ENCODE peak calls at places on chromosomes 4 and X, in ten cellular contexts. One of them, this sample, is unnamed.

GRCh38 chrX:115373308-115373707 is 83.8 kb downstream of the LUZP4 start:
- DNase-seq in Caco-2: no peak
- DNase-seq in Panc1: no peak
- DNase-seq in M059J: no peak
- DNase-seq in stimulated activated CD8-positive, alpha-beta memory T cell treated with anti-CD3 and anti-CD28 coated beads, Interleukin-2, amount 100 ng/mL, for 1 hour: no peak
- DNase-seq in stromal cell of bone marrow: no peak
- DNase-seq in RPMI8226: no peak
- DNase-seq in stimulated activated naive B cell treated with anti-CD40 and anti-IgM and Interleukin-4, amounts not matched to agents 10 μg/mL and 1 μg/mL and 100 μg/mL, for 72 hours: no peak
- DNase-seq in OCI-LY7: no peak
- DNase-seq in NCI-H1105 treated with DMSO at 0.1 percent for 48 hours: no peak
- DNase-seq in this sample: no peak

GRCh38 chr4:173214661-173215060 is 46.0 kb downstream of the GALNT7 start:
- DNase-seq in stimulated activated naive B cell treated with anti-CD40 and anti-IgM and Interleukin-4, amounts not matched to agents 10 μg/mL and 1 μg/mL and 100 μg/mL, for 72 hours: no peak
- DNase-seq in Panc1: no peak
- DNase-seq in Caco-2: no peak
- DNase-seq in M059J: peak; percentile 93
- DNase-seq in stromal cell of bone marrow: peak; percentile 75
- DNase-seq in OCI-LY7: no peak
- DNase-seq in NCI-H1105 treated with DMSO at 0.1 percent for 48 hours: peak; percentile 20
- DNase-seq in RPMI8226: no peak
- DNase-seq in stimulated activated CD8-positive, alpha-beta memory T cell treated with anti-CD3 and anti-CD28 coated beads, Interleukin-2, amount 100 ng/mL, for 1 hour: no peak
- DNase-seq in this sample: no peak

GRCh38 chr4:39975488-39976089 is 2.1 kb downstream of the PDS5A start:
- DNase-seq in M059J: peak; percentile 42
- DNase-seq in stimulated activated naive B cell treated with anti-CD40 and anti-IgM and Interleukin-4, amounts not matched to agents 10 μg/mL and 1 μg/mL and 100 μg/mL, for 72 hours: no peak
- DNase-seq in Panc1: no peak
- DNase-seq in Caco-2: no peak
- DNase-seq in RPMI8226: no peak
- DNase-seq in NCI-H1105 treated with DMSO at 0.1 percent for 48 hours: no peak
- DNase-seq in stromal cell of bone marrow: peak; percentile 39
- DNase-seq in OCI-LY7: no peak
- DNase-seq in stimulated activated CD8-positive, alpha-beta memory T cell treated with anti-CD3 and anti-CD28 coated beads, Interleukin-2, amount 100 ng/mL, for 1 hour: no peak
- DNase-seq in this sample: no peak

GRCh38 chr4:24932831-24933230 is 20.0 kb upstream of the CCDC149 start:
- DNase-seq in OCI-LY7: no peak
- DNase-seq in Caco-2: no peak
- DNase-seq in NCI-H1105 treated with DMSO at 0.1 percent for 48 hours: no peak
- DNase-seq in stromal cell of bone marrow: peak; percentile 33
- DNase-seq in M059J: no peak
- DNase-seq in Panc1: no peak
- DNase-seq in stimulated activated CD8-positive, alpha-beta memory T cell treated with anti-CD3 and anti-CD28 coated beads, Interleukin-2, amount 100 ng/mL, for 1 hour: no peak
- DNase-seq in stimulated activated naive B cell treated with anti-CD40 and anti-IgM and Interleukin-4, amounts not matched to agents 10 μg/mL and 1 μg/mL and 100 μg/mL, for 72 hours: no peak
- DNase-seq in RPMI8226: no peak
- DNase-seq in this sample: no peak

GRCh38 chrX:71365356-71365875 is 741 bp upstream of the TAF1 start:
- DNase-seq in stimulated activated CD8-positive, alpha-beta memory T cell treated with anti-CD3 and anti-CD28 coated beads, Interleukin-2, amount 100 ng/mL, for 1 hour: no peak
- DNase-seq in NCI-H1105 treated with DMSO at 0.1 percent for 48 hours: no peak
- DNase-seq in RPMI8226: no peak
- DNase-seq in M059J: no peak
- DNase-seq in stimulated activated naive B cell treated with anti-CD40 and anti-IgM and Interleukin-4, amounts not matched to agents 10 μg/mL and 1 μg/mL and 100 μg/mL, for 72 hours: no peak
- DNase-seq in stromal cell of bone marrow: no peak
- DNase-seq in Caco-2: no peak
- DNase-seq in OCI-LY7: no peak
- DNase-seq in Panc1: no peak
- DNase-seq in this sample: no peak

GRCh38 chr4:161238033-161238432 is 925.8 kb downstream of the FSTL5 start:
- DNase-seq in NCI-H1105 treated with DMSO at 0.1 percent for 48 hours: no peak
- DNase-seq in Panc1: no peak
- DNase-seq in stimulated activated naive B cell treated with anti-CD40 and anti-IgM and Interleukin-4, amounts not matched to agents 10 μg/mL and 1 μg/mL and 100 μg/mL, for 72 hours: no peak
- DNase-seq in stromal cell of bone marrow: no peak
- DNase-seq in stimulated activated CD8-positive, alpha-beta memory T cell treated with anti-CD3 and anti-CD28 coated beads, Interleukin-2, amount 100 ng/mL, for 1 hour: no peak
- DNase-seq in Caco-2: no peak
- DNase-seq in M059J: no peak
- DNase-seq in OCI-LY7: no peak
- DNase-seq in RPMI8226: no peak
- DNase-seq in this sample: no peak

GRCh38 chr4:123444298-123444731 is 47.7 kb downstream of the SPRY1 start:
- DNase-seq in Panc1: no peak
- DNase-seq in NCI-H1105 treated with DMSO at 0.1 percent for 48 hours: no peak
- DNase-seq in stimulated activated naive B cell treated with anti-CD40 and anti-IgM and Interleukin-4, amounts not matched to agents 10 μg/mL and 1 μg/mL and 100 μg/mL, for 72 hours: peak; percentile 55
- DNase-seq in stromal cell of bone marrow: no peak
- DNase-seq in stimulated activated CD8-positive, alpha-beta memory T cell treated with anti-CD3 and anti-CD28 coated beads, Interleukin-2, amount 100 ng/mL, for 1 hour: no peak
- DNase-seq in M059J: no peak
- DNase-seq in OCI-LY7: peak; percentile 91
- DNase-seq in Caco-2: peak; percentile 82
- DNase-seq in RPMI8226: peak; percentile 14
- DNase-seq in this sample: no peak

GRCh38 chr4:71231073-71231752 is 107.6 kb upstream of the SLC4A4 start:
- DNase-seq in Panc1: no peak
- DNase-seq in NCI-H1105 treated with DMSO at 0.1 percent for 48 hours: peak; percentile 45
- DNase-seq in M059J: peak; percentile 56
- DNase-seq in Caco-2: no peak
- DNase-seq in stromal cell of bone marrow: peak; percentile 65
- DNase-seq in stimulated activated naive B cell treated with anti-CD40 and anti-IgM and Interleukin-4, amounts not matched to agents 10 μg/mL and 1 μg/mL and 100 μg/mL, for 72 hours: no peak
- DNase-seq in stimulated activated CD8-positive, alpha-beta memory T cell treated with anti-CD3 and anti-CD28 coated beads, Interleukin-2, amount 100 ng/mL, for 1 hour: no peak
- DNase-seq in RPMI8226: peak; percentile 94
- DNase-seq in OCI-LY7: no peak
- DNase-seq in this sample: no peak

GRCh38 chr4:121594796-121595526 is 101.8 kb downstream of the ANXA5 start:
- DNase-seq in OCI-LY7: no peak
- DNase-seq in NCI-H1105 treated with DMSO at 0.1 percent for 48 hours: no peak
- DNase-seq in RPMI8226: no peak
- DNase-seq in stimulated activated naive B cell treated with anti-CD40 and anti-IgM and Interleukin-4, amounts not matched to agents 10 μg/mL and 1 μg/mL and 100 μg/mL, for 72 hours: no peak
- DNase-seq in M059J: peak; percentile 67
- DNase-seq in stromal cell of bone marrow: peak; percentile 64
- DNase-seq in stimulated activated CD8-positive, alpha-beta memory T cell treated with anti-CD3 and anti-CD28 coated beads, Interleukin-2, amount 100 ng/mL, for 1 hour: no peak
- DNase-seq in Caco-2: no peak
- DNase-seq in Panc1: no peak
- DNase-seq in this sample: no peak

GRCh38 chr4:173934933-173935620 is 348.4 kb downstream of the FBXO8 start:
- DNase-seq in Caco-2: no peak
- DNase-seq in Panc1: no peak
- DNase-seq in M059J: no peak
- DNase-seq in stromal cell of bone marrow: no peak
- DNase-seq in stimulated activated CD8-positive, alpha-beta memory T cell treated with anti-CD3 and anti-CD28 coated beads, Interleukin-2, amount 100 ng/mL, for 1 hour: no peak
- DNase-seq in NCI-H1105 treated with DMSO at 0.1 percent for 48 hours: no peak
- DNase-seq in stimulated activated naive B cell treated with anti-CD40 and anti-IgM and Interleukin-4, amounts not matched to agents 10 μg/mL and 1 μg/mL and 100 μg/mL, for 72 hours: no peak
- DNase-seq in RPMI8226: no peak
- DNase-seq in OCI-LY7: no peak
- DNase-seq in this sample: no peak

GRCh38 chr4:183763990-183764754 is 105.1 kb downstream of the TRAPPC11 start:
- DNase-seq in OCI-LY7: no peak
- DNase-seq in M059J: no peak
- DNase-seq in stromal cell of bone marrow: no peak
- DNase-seq in stimulated activated naive B cell treated with anti-CD40 and anti-IgM and Interleukin-4, amounts not matched to agents 10 μg/mL and 1 μg/mL and 100 μg/mL, for 72 hours: no peak
- DNase-seq in Caco-2: no peak
- DNase-seq in stimulated activated CD8-positive, alpha-beta memory T cell treated with anti-CD3 and anti-CD28 coated beads, Interleukin-2, amount 100 ng/mL, for 1 hour: no peak
- DNase-seq in RPMI8226: no peak
- DNase-seq in Panc1: no peak
- DNase-seq in NCI-H1105 treated with DMSO at 0.1 percent for 48 hours: no peak
- DNase-seq in this sample: no peak

GRCh38 chr4:189858445-189858844 is 82.2 kb upstream of the FRG1 start:
- DNase-seq in NCI-H1105 treated with DMSO at 0.1 percent for 48 hours: no peak
- DNase-seq in stimulated activated CD8-positive, alpha-beta memory T cell treated with anti-CD3 and anti-CD28 coated beads, Interleukin-2, amount 100 ng/mL, for 1 hour: no peak
- DNase-seq in RPMI8226: no peak
- DNase-seq in stimulated activated naive B cell treated with anti-CD40 and anti-IgM and Interleukin-4, amounts not matched to agents 10 μg/mL and 1 μg/mL and 100 μg/mL, for 72 hours: no peak
- DNase-seq in stromal cell of bone marrow: no peak
- DNase-seq in OCI-LY7: peak; percentile 40
- DNase-seq in Panc1: no peak
- DNase-seq in M059J: no peak
- DNase-seq in Caco-2: no peak
- DNase-seq in this sample: no peak

GRCh38 chr4:70722199-70722791 is 531 bp downstream of the RUFY3 start:
- DNase-seq in stimulated activated naive B cell treated with anti-CD40 and anti-IgM and Interleukin-4, amounts not matched to agents 10 μg/mL and 1 μg/mL and 100 μg/mL, for 72 hours: no peak
- DNase-seq in M059J: peak; percentile 44
- DNase-seq in RPMI8226: no peak
- DNase-seq in stromal cell of bone marrow: no peak
- DNase-seq in Panc1: no peak
- DNase-seq in NCI-H1105 treated with DMSO at 0.1 percent for 48 hours: peak; percentile 14
- DNase-seq in stimulated activated CD8-positive, alpha-beta memory T cell treated with anti-CD3 and anti-CD28 coated beads, Interleukin-2, amount 100 ng/mL, for 1 hour: no peak
- DNase-seq in OCI-LY7: no peak
- DNase-seq in Caco-2: no peak
- DNase-seq in this sample: peak; percentile 45

GRCh38 chrX:71910526-71911022 is at the start of gene NHSL2:
- DNase-seq in M059J: no peak
- DNase-seq in stromal cell of bone marrow: no peak
- DNase-seq in NCI-H1105 treated with DMSO at 0.1 percent for 48 hours: peak; percentile 36
- DNase-seq in Panc1: no peak
- DNase-seq in stimulated activated CD8-positive, alpha-beta memory T cell treated with anti-CD3 and anti-CD28 coated beads, Interleukin-2, amount 100 ng/mL, for 1 hour: no peak
- DNase-seq in Caco-2: no peak
- DNase-seq in stimulated activated naive B cell treated with anti-CD40 and anti-IgM and Interleukin-4, amounts not matched to agents 10 μg/mL and 1 μg/mL and 100 μg/mL, for 72 hours: peak; percentile 3
- DNase-seq in RPMI8226: peak; percentile 5
- DNase-seq in OCI-LY7: no peak
- DNase-seq in this sample: no peak

GRCh38 chr4:119209077-119209476 is 3.4 kb upstream of the USP53 start:
- DNase-seq in stimulated activated naive B cell treated with anti-CD40 and anti-IgM and Interleukin-4, amounts not matched to agents 10 μg/mL and 1 μg/mL and 100 μg/mL, for 72 hours: peak; percentile 25
- DNase-seq in M059J: peak; percentile 93
- DNase-seq in Panc1: peak; percentile 88
- DNase-seq in OCI-LY7: no peak
- DNase-seq in NCI-H1105 treated with DMSO at 0.1 percent for 48 hours: no peak
- DNase-seq in Caco-2: no peak
- DNase-seq in stromal cell of bone marrow: peak; percentile 96
- DNase-seq in stimulated activated CD8-positive, alpha-beta memory T cell treated with anti-CD3 and anti-CD28 coated beads, Interleukin-2, amount 100 ng/mL, for 1 hour: no peak
- DNase-seq in RPMI8226: no peak
- DNase-seq in this sample: no peak

GRCh38 chr4:107058828-107059227 is 22.7 kb upstream of the DKK2 start:
- DNase-seq in Panc1: no peak
- DNase-seq in Caco-2: no peak
- DNase-seq in OCI-LY7: no peak
- DNase-seq in RPMI8226: no peak
- DNase-seq in NCI-H1105 treated with DMSO at 0.1 percent for 48 hours: no peak
- DNase-seq in stimulated activated naive B cell treated with anti-CD40 and anti-IgM and Interleukin-4, amounts not matched to agents 10 μg/mL and 1 μg/mL and 100 μg/mL, for 72 hours: no peak
- DNase-seq in M059J: peak; percentile 37
- DNase-seq in stimulated activated CD8-positive, alpha-beta memory T cell treated with anti-CD3 and anti-CD28 coated beads, Interleukin-2, amount 100 ng/mL, for 1 hour: no peak
- DNase-seq in stromal cell of bone marrow: no peak
- DNase-seq in this sample: no peak

GRCh38 chrX:11558972-11559371 is 106.7 kb downstream of the ARHGAP6 start:
- DNase-seq in NCI-H1105 treated with DMSO at 0.1 percent for 48 hours: no peak
- DNase-seq in stimulated activated CD8-positive, alpha-beta memory T cell treated with anti-CD3 and anti-CD28 coated beads, Interleukin-2, amount 100 ng/mL, for 1 hour: no peak
- DNase-seq in Caco-2: peak; percentile 57
- DNase-seq in M059J: peak; percentile 16
- DNase-seq in RPMI8226: peak; percentile 33
- DNase-seq in stromal cell of bone marrow: no peak
- DNase-seq in Panc1: no peak
- DNase-seq in OCI-LY7: peak; percentile 33
- DNase-seq in stimulated activated naive B cell treated with anti-CD40 and anti-IgM and Interleukin-4, amounts not matched to agents 10 μg/mL and 1 μg/mL and 100 μg/mL, for 72 hours: peak; percentile 5
- DNase-seq in this sample: peak; percentile 31

GRCh38 chr4:8607603-8608481 is 15.3 kb downstream of the CPZ start:
- DNase-seq in stimulated activated naive B cell treated with anti-CD40 and anti-IgM and Interleukin-4, amounts not matched to agents 10 μg/mL and 1 μg/mL and 100 μg/mL, for 72 hours: no peak
- DNase-seq in Caco-2: peak; percentile 76
- DNase-seq in RPMI8226: no peak
- DNase-seq in NCI-H1105 treated with DMSO at 0.1 percent for 48 hours: peak; percentile 1
- DNase-seq in stromal cell of bone marrow: no peak
- DNase-seq in OCI-LY7: peak; percentile 34
- DNase-seq in Panc1: peak; percentile 4
- DNase-seq in stimulated activated CD8-positive, alpha-beta memory T cell treated with anti-CD3 and anti-CD28 coated beads, Interleukin-2, amount 100 ng/mL, for 1 hour: no peak
- DNase-seq in M059J: no peak
- DNase-seq in this sample: no peak

GRCh38 chrX:21798677-21799219 is 40.7 kb upstream of the MBTPS2 start:
- DNase-seq in Caco-2: no peak
- DNase-seq in RPMI8226: no peak
- DNase-seq in M059J: peak; percentile 95
- DNase-seq in stimulated activated CD8-positive, alpha-beta memory T cell treated with anti-CD3 and anti-CD28 coated beads, Interleukin-2, amount 100 ng/mL, for 1 hour: no peak
- DNase-seq in stromal cell of bone marrow: peak; percentile 43
- DNase-seq in NCI-H1105 treated with DMSO at 0.1 percent for 48 hours: peak; percentile 70
- DNase-seq in OCI-LY7: no peak
- DNase-seq in stimulated activated naive B cell treated with anti-CD40 and anti-IgM and Interleukin-4, amounts not matched to agents 10 μg/mL and 1 μg/mL and 100 μg/mL, for 72 hours: no peak
- DNase-seq in Panc1: peak; percentile 30
- DNase-seq in this sample: no peak

GRCh38 chr4:26062221-26062620 is 148.2 kb downstream of the SMIM20 start:
- DNase-seq in OCI-LY7: no peak
- DNase-seq in stimulated activated CD8-positive, alpha-beta memory T cell treated with anti-CD3 and anti-CD28 coated beads, Interleukin-2, amount 100 ng/mL, for 1 hour: no peak
- DNase-seq in stromal cell of bone marrow: no peak
- DNase-seq in stimulated activated naive B cell treated with anti-CD40 and anti-IgM and Interleukin-4, amounts not matched to agents 10 μg/mL and 1 μg/mL and 100 μg/mL, for 72 hours: no peak
- DNase-seq in RPMI8226: no peak
- DNase-seq in Caco-2: no peak
- DNase-seq in NCI-H1105 treated with DMSO at 0.1 percent for 48 hours: no peak
- DNase-seq in Panc1: no peak
- DNase-seq in M059J: peak; percentile 62
- DNase-seq in this sample: no peak

GRCh38 chr4:54225671-54226398 is 3.3 kb upstream of the PDGFRA start:
- DNase-seq in stimulated activated naive B cell treated with anti-CD40 and anti-IgM and Interleukin-4, amounts not matched to agents 10 μg/mL and 1 μg/mL and 100 μg/mL, for 72 hours: no peak
- DNase-seq in NCI-H1105 treated with DMSO at 0.1 percent for 48 hours: no peak
- DNase-seq in OCI-LY7: no peak
- DNase-seq in RPMI8226: no peak
- DNase-seq in Panc1: no peak
- DNase-seq in stromal cell of bone marrow: no peak
- DNase-seq in Caco-2: no peak
- DNase-seq in M059J: no peak
- DNase-seq in stimulated activated CD8-positive, alpha-beta memory T cell treated with anti-CD3 and anti-CD28 coated beads, Interleukin-2, amount 100 ng/mL, for 1 hour: no peak
- DNase-seq in this sample: no peak

GRCh38 chr4:5638316-5638715 is 70.0 kb downstream of the EVC2 start:
- DNase-seq in Panc1: no peak
- DNase-seq in RPMI8226: no peak
- DNase-seq in stimulated activated CD8-positive, alpha-beta memory T cell treated with anti-CD3 and anti-CD28 coated beads, Interleukin-2, amount 100 ng/mL, for 1 hour: no peak
- DNase-seq in stimulated activated naive B cell treated with anti-CD40 and anti-IgM and Interleukin-4, amounts not matched to agents 10 μg/mL and 1 μg/mL and 100 μg/mL, for 72 hours: no peak
- DNase-seq in stromal cell of bone marrow: peak; percentile 25
- DNase-seq in OCI-LY7: no peak
- DNase-seq in Caco-2: no peak
- DNase-seq in NCI-H1105 treated with DMSO at 0.1 percent for 48 hours: no peak
- DNase-seq in M059J: peak; percentile 62
- DNase-seq in this sample: no peak

GRCh38 chrX:19272452-19272851 is 71.3 kb upstream of the PDHA1 start:
- DNase-seq in stimulated activated naive B cell treated with anti-CD40 and anti-IgM and Interleukin-4, amounts not matched to agents 10 μg/mL and 1 μg/mL and 100 μg/mL, for 72 hours: no peak
- DNase-seq in OCI-LY7: no peak
- DNase-seq in stimulated activated CD8-positive, alpha-beta memory T cell treated with anti-CD3 and anti-CD28 coated beads, Interleukin-2, amount 100 ng/mL, for 1 hour: no peak
- DNase-seq in Caco-2: no peak
- DNase-seq in RPMI8226: no peak
- DNase-seq in Panc1: no peak
- DNase-seq in M059J: peak; percentile 18
- DNase-seq in NCI-H1105 treated with DMSO at 0.1 percent for 48 hours: no peak
- DNase-seq in stromal cell of bone marrow: peak; percentile 30
- DNase-seq in this sample: no peak

GRCh38 chr4:13700196-13701140 is 72.9 kb upstream of the BOD1L1 start:
- DNase-seq in M059J: peak; percentile 94
- DNase-seq in stimulated activated naive B cell treated with anti-CD40 and anti-IgM and Interleukin-4, amounts not matched to agents 10 μg/mL and 1 μg/mL and 100 μg/mL, for 72 hours: no peak
- DNase-seq in stromal cell of bone marrow: peak; percentile 74
- DNase-seq in OCI-LY7: no peak
- DNase-seq in Caco-2: no peak
- DNase-seq in stimulated activated CD8-positive, alpha-beta memory T cell treated with anti-CD3 and anti-CD28 coated beads, Interleukin-2, amount 100 ng/mL, for 1 hour: no peak
- DNase-seq in RPMI8226: no peak
- DNase-seq in Panc1: peak; percentile 18
- DNase-seq in NCI-H1105 treated with DMSO at 0.1 percent for 48 hours: no peak
- DNase-seq in this sample: no peak

GRCh38 chr4:62408467-62408866 is 1208.3 kb downstream of the ADGRL3 start:
- DNase-seq in Caco-2: no peak
- DNase-seq in stimulated activated CD8-positive, alpha-beta memory T cell treated with anti-CD3 and anti-CD28 coated beads, Interleukin-2, amount 100 ng/mL, for 1 hour: no peak
- DNase-seq in stromal cell of bone marrow: no peak
- DNase-seq in Panc1: no peak
- DNase-seq in RPMI8226: no peak
- DNase-seq in OCI-LY7: no peak
- DNase-seq in M059J: no peak
- DNase-seq in stimulated activated naive B cell treated with anti-CD40 and anti-IgM and Interleukin-4, amounts not matched to agents 10 μg/mL and 1 μg/mL and 100 μg/mL, for 72 hours: no peak
- DNase-seq in NCI-H1105 treated with DMSO at 0.1 percent for 48 hours: no peak
- DNase-seq in this sample: no peak

GRCh38 chr4:15868065-15868464 is 70.5 kb downstream of the FGFBP1 start:
- DNase-seq in Panc1: no peak
- DNase-seq in Caco-2: no peak
- DNase-seq in OCI-LY7: no peak
- DNase-seq in RPMI8226: no peak
- DNase-seq in NCI-H1105 treated with DMSO at 0.1 percent for 48 hours: no peak
- DNase-seq in stromal cell of bone marrow: no peak
- DNase-seq in M059J: peak; percentile 47
- DNase-seq in stimulated activated CD8-positive, alpha-beta memory T cell treated with anti-CD3 and anti-CD28 coated beads, Interleukin-2, amount 100 ng/mL, for 1 hour: no peak
- DNase-seq in stimulated activated naive B cell treated with anti-CD40 and anti-IgM and Interleukin-4, amounts not matched to agents 10 μg/mL and 1 μg/mL and 100 μg/mL, for 72 hours: no peak
- DNase-seq in this sample: no peak

GRCh38 chrX:95058815-95059214 is 1384.8 kb downstream of the FAM133A start:
- DNase-seq in Panc1: no peak
- DNase-seq in NCI-H1105 treated with DMSO at 0.1 percent for 48 hours: no peak
- DNase-seq in OCI-LY7: no peak
- DNase-seq in stimulated activated CD8-positive, alpha-beta memory T cell treated with anti-CD3 and anti-CD28 coated beads, Interleukin-2, amount 100 ng/mL, for 1 hour: no peak
- DNase-seq in stromal cell of bone marrow: peak; percentile 65
- DNase-seq in RPMI8226: no peak
- DNase-seq in M059J: peak; percentile 81
- DNase-seq in stimulated activated naive B cell treated with anti-CD40 and anti-IgM and Interleukin-4, amounts not matched to agents 10 μg/mL and 1 μg/mL and 100 μg/mL, for 72 hours: no peak
- DNase-seq in Caco-2: no peak
- DNase-seq in this sample: no peak

GRCh38 chr4:24001945-24002640 is 112.2 kb upstream of the PPARGC1A start:
- DNase-seq in NCI-H1105 treated with DMSO at 0.1 percent for 48 hours: no peak
- DNase-seq in Caco-2: no peak
- DNase-seq in stromal cell of bone marrow: no peak
- DNase-seq in OCI-LY7: no peak
- DNase-seq in RPMI8226: no peak
- DNase-seq in Panc1: no peak
- DNase-seq in stimulated activated CD8-positive, alpha-beta memory T cell treated with anti-CD3 and anti-CD28 coated beads, Interleukin-2, amount 100 ng/mL, for 1 hour: no peak
- DNase-seq in M059J: peak; percentile 93
- DNase-seq in stimulated activated naive B cell treated with anti-CD40 and anti-IgM and Interleukin-4, amounts not matched to agents 10 μg/mL and 1 μg/mL and 100 μg/mL, for 72 hours: no peak
- DNase-seq in this sample: no peak

This sample was measured in central memory CD4-positive, alpha-beta T cell.